ENCODE peak calls at places on chromosomes 11 and 22, in five cellular contexts. M is fibroblast of pulmonary artery, W is NCI-H1092 treated with DMSO at 0.1 percent for 48 hours, Y is NCI-H2081, P is nucleus accumbens. V is an unnamed sample.

GRCh38 chr22:36277482-36278291 is 24.8 kb downstream of the APOL1 start:
- DNase-seq in M (peak), W (peak), Y (peak), P (no peak), V (no peak)

GRCh38 chr11:114166897-114167323 is 107.4 kb downstream of the ZBTB16 start:
- DNase-seq in M (peak), W (peak), Y (peak), P (no peak), V (no peak)

GRCh38 chr11:776459-777287 is 614 bp downstream of the GATD1 start:
- DNase-seq in M (no peak), W (peak), Y (peak), P (no peak), V (no peak)

GRCh38 chr11:94183886-94184264 is 55.2 kb downstream of the PANX1 start:
- DNase-seq in M (peak), W (no peak), Y (no peak), P (no peak), V (peak)

GRCh38 chr11:57255618-57256017 is 18.6 kb upstream of the APLNR start:
- DNase-seq in M (no peak), W (no peak), Y (no peak), P (no peak), V (no peak)

GRCh38 chr11:57499413-57499982 is 16.0 kb downstream of the SLC43A1 start:
- DNase-seq in M (peak), W (peak), Y (no peak), P (peak), V (peak)

GRCh38 chr11:2834893-2835767 is 50.4 kb downstream of the CDKN1C start:
- DNase-seq in M (peak), W (no peak), Y (no peak), P (no peak), V (no peak)

GRCh38 chr11:69087811-69088210 is 39.1 kb downstream of the TPCN2 start:
- DNase-seq in M (no peak), W (no peak), Y (no peak), P (no peak), V (no peak)

GRCh38 chr22:21681566-21682370 is 16.0 kb downstream of the PPIL2 start:
- DNase-seq in M (no peak), W (no peak), Y (no peak), P (no peak), V (no peak)

GRCh38 chr11:65863889-65864757 is 3.9 kb downstream of the MUS81 start:
- DNase-seq in M (no peak), W (no peak), Y (no peak), P (no peak), V (no peak)

GRCh38 chr11:9092846-9093778 is 1.7 kb upstream of the SCUBE2 start:
- DNase-seq in M (peak), W (peak), Y (peak), P (no peak), V (no peak)

GRCh38 chr22:44092636-44093220 is 68.6 kb downstream of the PARVB start:
- DNase-seq in M (no peak), W (no peak), Y (no peak), P (no peak), V (no peak)

GRCh38 chr11:73182824-73183321 is 35.2 kb upstream of the P2RY2 start:
- DNase-seq in M (no peak), W (no peak), Y (no peak), P (no peak), V (no peak)

GRCh38 chr22:38760477-38761201 is 4.8 kb upstream of the SUN2 start:
- DNase-seq in M (peak), W (peak), Y (peak), P (no peak), V (no peak)